ENCODE peak calls at places on chromosomes 5 and 9, in four cellular contexts. P is GM12878, I is HepG2, E is K562. C is an unnamed sample.

GRCh38 chr5:9898319-9898718 is 268.2 kb upstream of the TAS2R1 start:
- DNase-seq in P (no peak), I (peak; percentile 5), E (peak; percentile 7), C (peak; percentile 66)

GRCh38 chr5:177547736-177548135 is 6.6 kb downstream of the FAM193B start:
- DNase-seq in P (no peak), E (no peak), I (no peak), C (no peak)

GRCh38 chr5:135222171-135222681 is 176.8 kb downstream of the MACROH2A1 start:
- DNase-seq in I (no peak), P (no peak), E (peak; percentile 22), C (no peak)

GRCh38 chr9:113895526-113895925 is 19.4 kb downstream of the ZNF618 start:
- DNase-seq in E (no peak), P (no peak), I (no peak), C (no peak)

GRCh38 chr5:83256091-83256775 is 178.9 kb downstream of the XRCC4 start:
- DNase-seq in E (no peak), I (no peak), P (no peak), C (no peak)

GRCh38 chr9:130122465-130122864 is 49.7 kb upstream of the NCS1 start:
- DNase-seq in I (no peak), E (no peak), P (no peak), C (no peak)

GRCh38 chr5:169408166-169408565 is 107.2 kb upstream of the SLIT3 start:
- DNase-seq in P (no peak), E (no peak), I (no peak), C (no peak)

GRCh38 chr5:78526049-78526525 is 122.5 kb downstream of the LHFPL2 start:
- DNase-seq in E (peak; percentile 55), P (peak; percentile 48), I (no peak), C (no peak)

GRCh38 chr5:104080646-104081175 is 518.1 kb upstream of the NUDT12 start:
- DNase-seq in E (peak; percentile 16), P (no peak), I (no peak), C (no peak)

GRCh38 chr9:36993933-36994764 is 39.9 kb downstream of the PAX5 start:
- DNase-seq in P (peak; percentile 86), I (no peak), E (no peak), C (no peak)

GRCh38 chr9:120583958-120584369 is 4.0 kb upstream of the CDK5RAP2 start:
- DNase-seq in P (peak; percentile 65), I (peak; percentile 85), E (peak; percentile 54), C (peak; percentile 40)

GRCh38 chr5:83720805-83721431 is at the start of gene HAPLN1:
- DNase-seq in E (no peak), P (no peak), I (no peak), C (peak; percentile 59)

GRCh38 chr9:94921072-94921471 is 194.6 kb downstream of the AOPEP start:
- DNase-seq in I (no peak), E (no peak), P (no peak), C (no peak)

GRCh38 chr5:148414848-148415247 is 31.1 kb downstream of the FBXO38 start:
- DNase-seq in E (no peak), I (no peak), P (no peak), C (no peak)

GRCh38 chr5:54397420-54397819 is 58.1 kb upstream of the HSPB3 start:
- DNase-seq in I (no peak), E (no peak), P (no peak), C (no peak)

GRCh38 chr5:54449923-54450322 is 5.6 kb upstream of the HSPB3 start:
- DNase-seq in E (no peak), P (no peak), I (no peak), C (no peak)

GRCh38 chr5:97838214-97838613 is 655.2 kb upstream of the RIOK2 start:
- DNase-seq in E (no peak), I (no peak), P (peak; percentile 58), C (no peak)

GRCh38 chr5:134458234-134458633 is 46.6 kb upstream of the CDKN2AIPNL start:
- DNase-seq in P (no peak), E (no peak), I (no peak), C (no peak)

GRCh38 chr9:36163049-36163839 is 5.9 kb upstream of the CCIN start:
- DNase-seq in E (peak; percentile 35), I (peak; percentile 54), P (no peak), C (peak; percentile 93)

GRCh38 chr5:98927988-98928801 is 612 bp downstream of the CHD1 start:
- DNase-seq in I (peak; percentile 28), P (no peak), E (peak; percentile 75), C (peak; percentile 78)

GRCh38 chr5:111953351-111954127 is 196.5 kb upstream of the NREP start:
- DNase-seq in I (no peak), P (no peak), E (no peak), C (no peak)

GRCh38 chr5:139149477-139150199 is 48.5 kb downstream of the SIL1 start:
- DNase-seq in P (no peak), I (no peak), E (peak; percentile 73), C (no peak)

GRCh38 chr5:4584982-4585381 is 555.1 kb upstream of the ADAMTS16 start:
- DNase-seq in P (no peak), E (no peak), I (no peak), C (no peak)

GRCh38 chr5:65359981-65360380 is 121.7 kb downstream of the ADAMTS6 start:
- DNase-seq in I (no peak), P (no peak), E (no peak), C (no peak)

GRCh38 chr5:90301248-90301647 is 108.3 kb downstream of the CETN3 start:
- DNase-seq in E (no peak), P (peak; percentile 20), I (no peak), C (no peak)
- TF ChIP-seq JUNB in E (no peak), P (no peak), I (no peak), C (no peak)

DNA sequence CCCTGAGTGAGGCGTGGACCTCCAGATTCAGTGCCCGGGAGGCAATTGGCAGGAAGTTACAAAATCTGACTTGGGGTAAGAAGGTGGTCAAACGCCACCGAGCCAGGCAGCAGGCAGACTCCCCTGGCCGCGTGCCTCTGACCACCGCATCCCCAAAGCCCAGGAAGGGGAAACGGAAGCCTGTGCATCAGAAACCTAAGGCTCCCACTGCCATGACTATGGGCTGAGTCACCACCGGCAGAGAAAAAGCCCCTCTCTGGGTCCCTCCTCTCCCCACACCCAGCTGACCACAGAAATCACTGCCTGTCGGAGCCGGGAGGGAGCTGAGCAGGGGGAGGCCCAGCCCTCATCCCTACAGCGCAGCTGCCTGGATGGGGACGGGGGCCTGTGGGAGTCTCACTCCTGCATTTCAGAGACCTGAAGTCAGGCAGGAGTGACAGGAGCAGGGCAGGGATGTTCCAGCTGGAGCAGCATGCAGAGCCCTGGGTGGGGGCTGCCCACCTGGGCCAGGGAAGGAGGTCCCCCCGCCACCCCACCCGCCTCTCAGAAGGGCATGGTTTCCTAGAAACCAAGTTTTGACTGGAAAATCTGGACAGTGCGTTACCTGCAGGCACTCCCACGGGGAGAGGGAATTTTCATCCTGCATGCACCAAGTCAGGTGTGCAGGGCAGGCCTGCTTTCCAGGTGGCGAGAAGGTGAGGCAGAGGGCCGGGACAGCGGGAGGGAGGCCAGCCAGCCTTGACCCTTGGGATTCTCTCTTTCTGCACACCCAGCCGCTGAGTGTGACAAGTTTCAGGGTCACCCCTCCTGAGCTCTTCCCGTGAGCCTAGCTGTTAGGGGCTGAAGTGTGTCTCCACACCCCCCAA is 68.2 kb downstream of the LRSAM1 start:
- DNase-seq in P (peak; percentile 19), I (no peak), E (no peak), C (no peak)
- TF ChIP-seq CREB1 in P (no peak), I (no peak), E (no peak), C (no peak)

DNA sequence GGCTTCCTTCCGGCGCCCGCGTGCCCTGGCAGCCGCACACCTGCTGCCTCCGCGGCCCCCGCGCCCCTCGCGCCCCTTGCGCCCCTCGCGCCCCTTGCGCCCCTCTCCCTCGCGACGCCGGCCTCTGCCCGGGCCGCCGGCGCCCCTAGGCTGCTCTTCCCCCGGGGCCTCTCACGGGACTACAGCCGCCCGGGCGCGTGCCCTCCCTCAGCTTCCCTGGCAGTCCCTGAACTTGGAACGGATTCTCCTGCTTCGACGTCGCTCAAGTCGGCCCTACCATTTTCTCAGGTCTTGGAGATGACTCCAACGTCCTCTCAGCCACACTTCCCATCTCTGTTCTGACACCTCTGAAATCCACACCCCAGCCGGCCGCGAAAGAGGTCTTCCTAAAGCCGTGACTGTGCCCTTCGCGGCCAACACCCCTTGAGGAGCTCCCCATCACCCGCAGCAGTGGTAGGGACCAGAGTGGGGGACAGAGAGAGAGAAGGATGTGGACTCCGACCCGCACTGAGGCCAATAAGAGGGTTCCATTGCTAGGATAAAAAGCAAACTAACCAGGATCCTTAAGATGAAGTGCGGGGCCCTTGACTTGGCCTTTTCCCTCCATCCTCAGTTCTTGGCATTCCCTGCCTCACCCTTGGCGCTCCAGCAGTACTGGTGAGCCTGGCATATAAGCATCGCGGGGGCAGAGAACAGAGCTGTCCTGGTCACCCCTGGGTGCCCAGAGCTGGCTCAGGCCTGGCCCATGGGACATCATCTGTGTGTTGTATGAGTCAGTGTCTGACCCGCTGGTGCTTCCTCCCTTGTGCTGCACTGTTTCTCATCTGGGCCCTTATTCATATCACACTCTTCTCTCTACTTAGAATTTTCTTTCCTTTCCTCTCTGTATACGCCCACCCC is 38.6 kb upstream of the GARNL3 start:
- DNase-seq in I (no peak), E (no peak), P (no peak), C (peak; percentile 62)
- H3K4me2 ChIP-seq in I (peak overlapping the region; percentile 81), E (peak overlapping the region; percentile 71), P (peak overlapping the region; percentile 91), C (peak overlapping the region; percentile 84)

DNA sequence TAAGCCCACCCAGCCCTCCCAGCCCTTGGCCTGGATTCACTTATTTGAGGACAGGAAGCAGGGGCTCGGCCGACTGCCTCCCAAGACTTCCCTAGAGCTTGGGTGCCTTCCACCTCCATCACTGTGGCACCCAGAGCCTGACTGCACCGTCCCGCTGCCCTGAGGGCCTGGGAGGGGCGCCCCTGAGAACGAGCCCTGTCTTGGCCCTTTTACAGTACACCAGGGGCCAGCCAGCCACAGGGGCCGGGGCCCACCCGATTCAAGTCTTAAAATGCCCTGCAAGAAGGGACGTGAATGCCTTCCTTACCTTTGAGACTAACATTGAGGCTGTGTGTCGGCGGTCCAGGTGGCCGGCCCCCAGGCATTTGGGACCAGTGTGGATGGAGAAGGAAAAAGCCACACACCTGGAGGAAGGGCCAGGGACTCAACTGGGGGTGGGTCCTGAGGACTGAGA is 16.9 kb downstream of the FAM78A start:
- DNase-seq in P (no peak), E (peak; percentile 16), I (no peak), C (peak; percentile 2)
- TF ChIP-seq JUNB in P (no peak), E (no peak), I (no peak), C (no peak)

GRCh38 chr5:66498791-66499207 is 97.4 kb upstream of the MAST4 start:
- DNase-seq in P (no peak), I (peak; percentile 6), E (peak; percentile 24), C (peak; percentile 11)
- TF ChIP-seq CREB1 in P (no peak), I (no peak), E (no peak), C (no peak)

GRCh38 chr9:89945133-89945532 is 340.3 kb downstream of the GADD45G start:
- DNase-seq in I (no peak), E (peak; percentile 1), P (no peak), C (peak; percentile 40)
- H3K4me2 ChIP-seq in I (no peak overlapping the region), E (no peak overlapping the region), P (no peak overlapping the region), C (no peak overlapping the region)

DNA sequence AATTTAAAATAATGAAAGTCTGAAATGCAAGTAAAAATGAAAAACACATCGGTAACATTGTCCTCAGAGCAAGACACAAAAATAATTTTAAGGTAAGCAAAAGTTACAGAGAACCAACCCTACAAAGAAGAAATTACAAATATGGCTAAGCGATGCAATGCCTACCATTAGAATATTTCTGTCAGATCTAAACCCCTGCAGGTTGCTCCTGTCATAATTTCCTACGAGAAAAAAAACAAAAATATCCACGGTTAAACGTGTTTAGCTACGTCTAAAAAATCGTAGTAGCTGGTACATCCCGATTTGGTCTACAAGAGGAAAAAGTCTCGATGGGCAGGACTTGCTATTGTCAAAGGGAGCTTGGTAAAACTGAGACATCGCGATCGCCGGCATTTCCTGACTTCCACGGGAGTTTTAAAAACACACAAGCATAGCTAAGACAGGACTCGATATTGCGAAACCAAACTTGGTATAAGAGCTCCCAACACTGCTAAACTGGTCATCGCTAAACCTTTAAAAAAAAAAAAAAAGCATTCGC is 1.1 kb upstream of the ANXA2R start:
- DNase-seq in P (no peak), I (no peak), E (peak; percentile 74), C (no peak)
- TF ChIP-seq JUNB in P (no peak), I (no peak), E (no peak), C (no peak)